ENCODE peak calls at places on chromosomes 16 and 17, in four cellular contexts. Q, D, Z and B are unnamed samples.

GRCh38 chr17:38907930-38908675 is 17.3 kb upstream of the LASP1NB start:
- DNase-seq in D (peak; percentile 13), Q (no peak), Z (no peak), B (no peak)

GRCh38 chr17:26774291-26775218 is 519.4 kb upstream of the WSB1 start:
- DNase-seq in D (no peak), Q (no peak), Z (no peak), B (no peak)

GRCh38 chr17:70295732-70296131 is 126.4 kb downstream of the KCNJ2 start:
- DNase-seq in D (no peak), Q (no peak), Z (no peak), B (no peak)

GRCh38 chr16:15876503-15876902 is 11.9 kb downstream of the CEP20 start:
- DNase-seq in Q (no peak), D (no peak), Z (no peak), B (no peak)

GRCh38 chr17:44354582-44355309 is 8.9 kb downstream of the FAM171A2 start:
- DNase-seq in Z (no peak), Q (no peak), D (peak; percentile 90), B (no peak)

GRCh38 chr16:79269211-79269863 is 331.2 kb downstream of the MAF start:
- DNase-seq in Q (no peak), D (no peak), Z (no peak), B (no peak)

GRCh38 chr16:2769675-2770056 is 7.4 kb downstream of the ELOB start:
- DNase-seq in D (no peak), Z (no peak), Q (no peak), B (no peak)

GRCh38 chr16:68079616-68080344 is 5.4 kb upstream of the NFATC3 start:
- DNase-seq in D (no peak), Z (peak; percentile 97), Q (peak; percentile 94), B (no peak)

GRCh38 chr17:78659546-78659945 is 82.3 kb upstream of the DNAH17 start:
- DNase-seq in D (no peak), Q (no peak), Z (no peak), B (no peak)

GRCh38 chr16:19163215-19163614 is 4.8 kb upstream of the SYT17 start:
- DNase-seq in Q (no peak), Z (no peak), D (no peak), B (no peak)

GRCh38 chr16:56513972-56514371 is 5.9 kb downstream of the BBS2 start:
- DNase-seq in Q (peak; percentile 69), D (no peak), Z (peak; percentile 80), B (peak; percentile 47)

GRCh38 chr17:75454193-75454592 is 2.2 kb upstream of the TMEM94 start:
- DNase-seq in D (no peak), Q (no peak), Z (no peak), B (no peak)

GRCh38 chr17:22506861-22507260 is 814.5 kb downstream of the KCNJ18 start:
- DNase-seq in D (no peak), Z (no peak), Q (no peak), B (no peak)

GRCh38 chr17:82442643-82443464 is 7.7 kb downstream of the CYBC1 start:
- DNase-seq in D (no peak), Z (no peak), Q (no peak), B (no peak)

GRCh38 chr16:79703066-79703465 is 102.5 kb upstream of the MAF start:
- DNase-seq in Z (no peak), D (no peak), Q (no peak), B (no peak)

GRCh38 chr17:69175812-69176517 is 34.3 kb upstream of the ABCA6 start:
- DNase-seq in D (no peak), Z (peak; percentile 77), Q (peak; percentile 62), B (no peak)

GRCh38 chr16:53678756-53679334 is 24.8 kb downstream of the RPGRIP1L start:
- DNase-seq in D (no peak), Q (no peak), Z (no peak), B (no peak)

GRCh38 chr17:7176870-7177209 is 2.3 kb downstream of the ASGR1 start:
- DNase-seq in Q (no peak), D (peak; percentile 37), Z (no peak), B (no peak)

GRCh38 chr16:25007284-25007984 is 7.7 kb downstream of the ARHGAP17 start:
- DNase-seq in Q (no peak), Z (no peak), D (no peak), B (no peak)

GRCh38 chr16:28491080-28491969 is 549 bp downstream of the CLN3 start:
- DNase-seq in Z (peak; percentile 49), D (peak; percentile 60), Q (peak; percentile 74), B (peak; percentile 40)

GRCh38 chr16:89324056-89325010 is 106.8 kb downstream of the ZNF778 start:
- DNase-seq in Z (no peak), D (peak; percentile 1), Q (no peak), B (no peak)

GRCh38 chr16:78375055-78375679 is 275.7 kb downstream of the WWOX start:
- DNase-seq in D (no peak), Z (no peak), Q (no peak), B (no peak)

GRCh38 chr16:46830417-46830901 is 521 bp downstream of the C16orf87 start:
- DNase-seq in Q (peak; percentile 53), D (peak; percentile 57), Z (no peak), B (peak; percentile 40)

GRCh38 chr17:49821916-49822315 is 26.0 kb downstream of the TAC4 start:
- DNase-seq in Z (no peak), Q (no peak), D (no peak), B (no peak)

GRCh38 chr16:14669776-14670175 is 24.3 kb downstream of the PLA2G10 start:
- DNase-seq in D (no peak), Q (no peak), Z (no peak), B (no peak)

GRCh38 chr16:84320511-84320910 is 25.8 kb downstream of the WFDC1 start:
- DNase-seq in Z (no peak), Q (no peak), D (no peak), B (no peak)
- TF ChIP-seq ELF4 in Z (no peak), Q (no peak), D (no peak), B (no peak)

DNA sequence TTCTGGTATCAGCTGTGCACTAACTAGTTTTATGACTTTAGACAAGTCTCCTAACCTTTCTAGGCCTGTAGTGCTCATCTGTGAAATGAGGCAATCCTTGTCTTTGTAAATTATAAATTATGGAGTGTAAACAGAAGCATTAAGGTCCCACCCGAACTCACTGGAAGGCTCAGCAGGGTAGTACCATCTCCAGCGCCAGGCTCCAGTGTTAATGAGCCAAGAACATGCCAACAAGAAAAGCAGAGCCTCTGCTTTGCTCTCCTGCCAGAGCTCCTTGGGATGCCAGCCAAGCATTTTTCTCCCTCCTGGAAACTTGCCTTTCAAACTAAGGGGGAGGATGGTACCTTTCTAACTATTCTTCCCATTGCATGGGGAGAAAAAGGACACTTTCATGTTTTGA is 14.9 kb downstream of the LIMD2 start:
- DNase-seq in Z (no peak), D (no peak), Q (no peak), B (no peak)
- TF ChIP-seq ELF4 in Z (no peak), D (no peak), Q (no peak), B (no peak)

DNA sequence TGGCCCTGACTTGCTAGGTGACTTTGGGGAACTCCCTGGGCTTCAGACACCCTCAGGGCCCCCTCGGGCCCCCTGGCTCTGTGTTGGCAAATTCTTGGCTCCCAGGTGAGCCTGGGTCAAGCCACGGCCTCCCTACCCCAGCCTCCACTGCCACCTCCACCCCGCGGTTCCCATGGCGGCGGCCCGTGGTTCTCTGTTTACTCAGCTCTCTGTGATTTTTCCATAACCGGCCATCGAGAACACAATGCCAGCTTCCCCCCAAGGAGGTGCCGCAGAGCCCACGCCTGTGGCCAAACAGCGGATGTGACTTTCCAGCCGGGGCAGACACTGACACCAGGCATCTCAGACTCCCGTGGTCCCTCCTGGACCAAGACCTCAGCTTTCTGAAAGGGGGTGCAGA is 21.6 kb upstream of the ATP2A3 start:
- DNase-seq in Z (no peak), Q (no peak), D (no peak), B (no peak)
- TF ChIP-seq ELF4 in Z (no peak), Q (no peak), D (no peak), B (no peak)

GRCh38 chr17:66944365-66945203 is 19.9 kb upstream of the CACNG4 start:
- DNase-seq in D (no peak), Q (peak; percentile 18), Z (no peak), B (no peak)
- TF ChIP-seq ELF4 in D (no peak), Q (no peak), Z (no peak), B (no peak)

GRCh38 chr17:71978435-71978834 is 142.4 kb upstream of the SOX9 start:
- DNase-seq in Z (no peak), D (no peak), Q (no peak), B (no peak)

GRCh38 chr17:71980171-71980570 is 140.6 kb upstream of the SOX9 start:
- DNase-seq in Z (no peak), D (no peak), Q (no peak), B (no peak)

GRCh38 chr17:71975331-71975801 is 145.5 kb upstream of the SOX9 start:
- DNase-seq in Z (no peak), Q (no peak), D (no peak), B (no peak)

GRCh38 chr17:71974051-71974450 is 146.8 kb upstream of the SOX9 start:
- DNase-seq in D (no peak), Q (no peak), Z (no peak), B (no peak)

GRCh38 chr17:71975998-71976649 is 144.7 kb upstream of the SOX9 start:
- DNase-seq in D (peak; percentile 14), Q (no peak), Z (no peak), B (no peak)
- TF ChIP-seq ELF4 in D (no peak), Q (no peak), Z (no peak), B (no peak)

GRCh38 chr17:45753645-45754225 is 30.4 kb upstream of the CRHR1 start:
- DNase-seq in Z (no peak), Q (no peak), D (no peak), B (no peak)
- TF ChIP-seq ELF4 in Z (no peak), Q (no peak), D (no peak), B (no peak)